ENCODE peak calls at places on chromosomes 6 and 20, in four cellular contexts. C, U, I and B are unnamed samples.
A peak's percentile ranks its signal among the peaks of the same experiment; 100 is the strongest.

GRCh38 chr6:15460110-15460727 is 202.6 kb downstream of the DTNBP1 start:
- DNase-seq in I (peak; percentile 68), C (no peak), U (no peak), B (no peak)

GRCh38 chr6:34391023-34391485 is 1.4 kb downstream of the NUDT3 start:
- DNase-seq in C (no peak), U (peak; percentile 37), I (peak; percentile 51), B (peak; percentile 16)

GRCh38 chr20:33568378-33569289 is 78.7 kb downstream of the CBFA2T2 start:
- DNase-seq in C (peak; percentile 93), I (peak; percentile 34), U (peak; percentile 75), B (peak; percentile 97)

GRCh38 chr20:34210271-34210670 is 31.0 kb upstream of the ASIP start:
- DNase-seq in I (no peak), C (no peak), U (no peak), B (no peak)

GRCh38 chr6:1745814-1746213 is 136.1 kb downstream of the FOXC1 start:
- DNase-seq in U (no peak), C (no peak), I (no peak), B (no peak)

GRCh38 chr6:21049572-21049971 is 515.3 kb downstream of the CDKAL1 start:
- DNase-seq in I (peak; percentile 24), U (no peak), C (no peak), B (no peak)

GRCh38 chr20:21586682-21587081 is 72.8 kb upstream of the NKX2-2 start:
- DNase-seq in U (no peak), C (no peak), I (no peak), B (no peak)

GRCh38 chr6:98672681-98673475 is 161.5 kb upstream of the POU3F2 start:
- DNase-seq in C (no peak), I (no peak), U (no peak), B (peak; percentile 49)

GRCh38 chr20:36632487-36633284 is 13.3 kb downstream of the SLA2 start:
- DNase-seq in U (no peak), I (no peak), C (peak; percentile 54), B (peak; percentile 80)

GRCh38 chr6:4021862-4022715 is 56.8 kb downstream of the FAM217A start:
- DNase-seq in U (no peak), C (no peak), I (no peak), B (no peak)

GRCh38 chr6:122392564-122393338 is 6.7 kb upstream of the HSF2 start:
- DNase-seq in U (no peak), C (no peak), I (no peak), B (peak; percentile 57)

GRCh38 chr6:155491421-155491820 is 35.8 kb upstream of the NOX3 start:
- DNase-seq in C (no peak), I (peak; percentile 85), U (no peak), B (no peak)

GRCh38 chr6:111971866-111972532 is 81.9 kb upstream of the CCN6 start:
- DNase-seq in U (no peak), I (no peak), C (no peak), B (no peak)

GRCh38 chr6:131400782-131401496 is 172.1 kb upstream of the ARG1 start:
- DNase-seq in C (no peak), I (no peak), U (no peak), B (no peak)

GRCh38 chr6:104134876-104135275 is 724.8 kb downstream of the HACE1 start:
- DNase-seq in I (no peak), U (no peak), C (no peak), B (no peak)

GRCh38 chr6:46144270-46144669 is 14.5 kb downstream of the ENPP4 start:
- DNase-seq in I (no peak), U (no peak), C (no peak), B (no peak)

GRCh38 chr6:149484733-149485700 is at the start of gene ZC3H12D:
- DNase-seq in U (no peak), C (peak; percentile 18), I (peak; percentile 47), B (no peak)

GRCh38 chr20:58553841-58554240 is 38.6 kb upstream of the APCDD1L start:
- DNase-seq in C (no peak), I (no peak), U (no peak), B (no peak)

GRCh38 chr6:55774542-55775318 is 100.7 kb downstream of the BMP5 start:
- DNase-seq in I (no peak), U (no peak), C (no peak), B (peak; percentile 26)

GRCh38 chr20:13141541-13141940 is 79.5 kb upstream of the ISM1 start:
- DNase-seq in U (peak; percentile 35), I (no peak), C (no peak), B (no peak)

GRCh38 chr6:135496805-135497411 is 632 bp downstream of the AHI1 start:
- DNase-seq in I (no peak), C (no peak), U (no peak), B (no peak)

GRCh38 chr6:12249516-12250394 is 40.4 kb upstream of the EDN1 start:
- DNase-seq in I (peak; percentile 35), U (no peak), C (no peak), B (no peak)

GRCh38 chr6:131061041-131061770 is 1.8 kb downstream of the EPB41L2 start:
- DNase-seq in C (peak; percentile 44), U (no peak), I (peak; percentile 26), B (no peak)

GRCh38 chr6:151716446-151717047 is 90.9 kb upstream of the ESR1 start:
- DNase-seq in I (peak; percentile 56), C (no peak), U (no peak), B (peak; percentile 57)

GRCh38 chr20:1465470-1466210 is 1.0 kb downstream of the NSFL1C start:
- DNase-seq in C (no peak), I (peak; percentile 55), U (no peak), B (peak; percentile 6)

GRCh38 chr20:44572551-44573500 is 9.6 kb upstream of the PKIG start:
- DNase-seq in I (peak; percentile 95), C (no peak), U (no peak), B (no peak)

GRCh38 chr6:83273596-83273995 is 80.4 kb downstream of the RWDD2A start:
- DNase-seq in I (no peak), U (no peak), C (no peak), B (no peak)

GRCh38 chr6:143941852-143942627 is 66.0 kb downstream of the PLAGL1 start:
- DNase-seq in I (peak; percentile 64), U (peak; percentile 64), C (peak; percentile 91), B (peak; percentile 97)

GRCh38 chr6:134744301-134744700 is 205.6 kb downstream of the ALDH8A1 start:
- DNase-seq in U (no peak), C (no peak), I (no peak), B (no peak)

GRCh38 chr6:46174904-46175303 is 4.1 kb upstream of the ENPP5 start:
- DNase-seq in I (no peak), U (no peak), C (no peak), B (no peak)

GRCh38 chr6:144317736-144318135 is 32.6 kb downstream of the UTRN start:
- DNase-seq in C (no peak), I (no peak), U (no peak), B (no peak)

GRCh38 chr6:126039284-126039683 is 52.9 kb downstream of the TRMT11 start:
- DNase-seq in I (peak; percentile 60), C (no peak), U (no peak), B (no peak)

GRCh38 chr20:3858689-3859088 is 12.1 kb downstream of the MAVS start:
- DNase-seq in C (no peak), I (no peak), U (no peak), B (no peak)
- TF ChIP-seq EZH2phosphoT487 in C (no peak), I (no peak), U (no peak), B (no peak)

GRCh38 chr6:31689249-31690110 is 8.6 kb upstream of the LY6G5C start:
- DNase-seq in U (peak; percentile 43), C (no peak), I (no peak), B (peak; percentile 72)
- TF ChIP-seq EZH2phosphoT487 in U (no peak), C (no peak), I (no peak), B (no peak)

GRCh38 chr6:19988555-19988954 is 151.4 kb downstream of the ID4 start:
- DNase-seq in I (peak; percentile 48), U (no peak), C (peak; percentile 68), B (peak; percentile 80)
- TF ChIP-seq EZH2phosphoT487 in I (no peak), U (no peak), C (no peak), B (no peak)

DNA sequence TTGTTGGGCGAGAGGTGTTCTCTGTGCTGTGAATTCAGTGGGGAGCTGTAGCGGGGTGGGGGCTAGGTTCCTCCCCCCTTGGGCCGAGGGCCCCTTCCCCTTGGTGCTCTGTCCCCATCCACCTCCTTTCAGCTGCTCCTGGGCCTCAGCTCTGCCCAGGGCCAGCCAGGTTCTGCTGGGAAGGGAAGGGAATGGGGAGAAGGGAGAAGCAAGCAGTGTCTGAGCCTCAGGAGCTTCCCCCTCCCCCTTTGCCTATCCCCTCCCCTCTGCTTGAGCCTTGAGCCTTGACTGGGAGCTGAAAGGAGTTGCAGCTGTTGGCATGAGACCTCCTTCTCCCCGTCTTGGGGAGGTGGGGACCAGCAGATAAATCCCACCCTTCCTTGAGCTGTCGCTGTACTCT is 576 bp upstream of the RRP36 start:
- DNase-seq in U (peak; percentile 48), I (no peak), C (peak; percentile 50), B (peak; percentile 74)
- TF ChIP-seq EZH2phosphoT487 in U (no peak), I (no peak), C (no peak), B (no peak)

GRCh38 chr6:39225543-39225942 is 3.7 kb downstream of the KCNK5 start:
- DNase-seq in U (no peak), C (no peak), I (no peak), B (no peak)
- TF ChIP-seq EZH2phosphoT487 in U (no peak), C (no peak), I (no peak), B (no peak)